ENCODE peak calls at places on chromosomes 4 and X, in ten cellular contexts. K is CD4-positive, alpha-beta T cell; U is hepatocyte; N is progenitor cell of endocrine pancreas; X is foreskin fibroblast; G is A549; J is tibial artery; D is GM06990; Q is left ventricle myocardium inferior; W is astrocyte of the cerebellum. L is an unnamed sample.

GRCh38 chr4:45621926-45622325 is 501.9 kb downstream of the GABRG1 start:
- DNase-seq in J (no peak), G (peak), N (no peak), W (no peak), X (no peak), K (no peak), D (no peak), Q (no peak), U (peak), L (no peak)

GRCh38 chr4:7411896-7412585 is 22.7 kb downstream of the PSAPL1 start:
- DNase-seq in W (no peak), G (no peak), N (no peak), X (no peak), Q (peak), D (no peak), J (peak), K (no peak), U (no peak), L (no peak)

GRCh38 chr4:16443504-16444088 is 217.3 kb upstream of the TAPT1 start:
- DNase-seq in Q (no peak), D (no peak), X (peak), G (peak), J (no peak), N (no peak), K (no peak), W (peak), U (peak), L (no peak)

GRCh38 chrX:113390531-113390930 is 549.9 kb upstream of the AMOT start:
- DNase-seq in U (no peak), D (no peak), K (no peak), J (no peak), W (no peak), G (no peak), Q (no peak), N (no peak), X (no peak), L (no peak)

GRCh38 chr4:158243071-158243470 is 32.8 kb downstream of the TMEM144 start:
- DNase-seq in U (no peak), Q (no peak), N (no peak), G (no peak), X (no peak), K (no peak), W (no peak), J (no peak), D (no peak), L (no peak)

GRCh38 chr4:80568891-80569290 is 233.4 kb downstream of the CFAP299 start:
- DNase-seq in Q (no peak), D (no peak), K (no peak), G (no peak), X (no peak), U (no peak), J (no peak), N (no peak), W (no peak), L (no peak)

GRCh38 chr4:80142396-80143304 is 54.7 kb upstream of the PRDM8 start:
- DNase-seq in W (no peak), N (no peak), U (no peak), J (no peak), K (no peak), Q (no peak), X (no peak), D (no peak), G (no peak), L (no peak)

GRCh38 chr4:100721490-100721889 is 203.7 kb upstream of the EMCN start:
- DNase-seq in J (no peak), D (no peak), K (no peak), U (no peak), G (no peak), N (no peak), Q (no peak), W (no peak), X (no peak), L (no peak)

GRCh38 chr4:6177587-6178197 is 22.7 kb downstream of the JAKMIP1 start:
- DNase-seq in Q (no peak), W (no peak), K (peak), N (no peak), J (no peak), X (no peak), U (no peak), G (peak), D (peak), L (no peak)

GRCh38 chrX:154892263-154892662 is 6.1 kb downstream of the F8A1 start:
- DNase-seq in G (no peak), X (no peak), N (no peak), Q (no peak), U (no peak), W (no peak), K (no peak), D (no peak), J (no peak), L (no peak)

GRCh38 chrX:16771483-16772398 is 14.5 kb upstream of the TXLNG start:
- DNase-seq in G (peak), U (peak), K (no peak), J (no peak), Q (no peak), D (peak), X (peak), N (peak), W (peak), L (peak)

GRCh38 chr4:108810087-108810486 is 47.2 kb upstream of the ETNPPL start:
- DNase-seq in W (no peak), U (no peak), K (no peak), N (no peak), J (no peak), D (no peak), Q (no peak), G (no peak), X (no peak), L (no peak)

GRCh38 chr4:180449395-180449956 is 1793.7 kb upstream of the TENM3 start:
- DNase-seq in Q (no peak), N (no peak), X (no peak), K (no peak), G (peak), D (no peak), J (no peak), W (peak), U (peak), L (no peak)

GRCh38 chr4:183532823-183533222 is 28.0 kb downstream of the ING2 start:
- DNase-seq in X (peak), U (peak), J (no peak), N (no peak), W (peak), K (no peak), Q (no peak), G (no peak), D (no peak), L (no peak)

GRCh38 chr4:122476745-122477144 is 20.2 kb upstream of the IL2 start:
- DNase-seq in G (no peak), K (no peak), W (no peak), D (no peak), X (no peak), N (no peak), Q (no peak), U (no peak), J (no peak), L (no peak)

GRCh38 chr4:26020083-26020668 is 106.2 kb downstream of the SMIM20 start:
- DNase-seq in U (peak), D (no peak), K (no peak), W (no peak), N (no peak), J (peak), Q (no peak), X (peak), G (no peak), L (no peak)

GRCh38 chrX:106917830-106918500 is 2.2 kb upstream of the CLDN2 start:
- DNase-seq in J (no peak), X (peak), K (peak), G (peak), D (no peak), W (no peak), U (no peak), Q (no peak), N (no peak), L (no peak)

GRCh38 chr4:180009316-180009715 is 2233.9 kb upstream of the TENM3 start:
- DNase-seq in U (no peak), G (no peak), N (no peak), J (no peak), Q (no peak), X (no peak), D (no peak), W (no peak), K (no peak), L (no peak)

GRCh38 chr4:48967626-48968025 is 18.4 kb upstream of the CWH43 start:
- DNase-seq in X (no peak), Q (no peak), D (no peak), W (no peak), K (no peak), J (no peak), U (no peak), N (no peak), G (no peak), L (no peak)

GRCh38 chr4:25020240-25020639 is 10.5 kb downstream of the LGI2 start:
- DNase-seq in U (peak), J (no peak), D (no peak), K (no peak), N (no peak), Q (no peak), W (no peak), G (peak), X (peak), L (no peak)

GRCh38 chr4:39565925-39566630 is 38.8 kb upstream of the UGDH start:
- DNase-seq in G (peak), J (no peak), D (no peak), U (peak), N (no peak), X (peak), K (no peak), W (peak), Q (no peak), L (no peak)

GRCh38 chr4:42927946-42928345 is 35.4 kb downstream of the GRXCR1 start:
- DNase-seq in N (no peak), J (no peak), W (no peak), U (peak), G (no peak), Q (no peak), K (no peak), X (no peak), D (no peak), L (no peak)

GRCh38 chrX:33336783-33337182 is 125.4 kb upstream of the DMD start:
- DNase-seq in D (no peak), X (no peak), Q (no peak), W (no peak), U (peak), G (peak), N (no peak), K (no peak), J (peak), L (peak)
- TF ChIP-seq CTCF in D (peak), X (no peak), Q (peak), W (peak), U (peak), G (no peak), N (peak), K (no peak), J (peak), L (peak)

GRCh38 chrX:133090410-133090809 is 6.5 kb downstream of the USP26 start:
- DNase-seq in N (no peak), X (no peak), J (no peak), D (no peak), U (no peak), G (no peak), W (no peak), K (no peak), Q (no peak), L (no peak)
- TF ChIP-seq CTCF in N (no peak), X (no peak), J (no peak), D (no peak), U (no peak), G (no peak), W (no peak), K (no peak), Q (no peak), L (no peak)

GRCh38 chr4:188246488-188246887 is 107.2 kb downstream of the TRIML1 start:
- DNase-seq in X (no peak), G (peak), W (no peak), K (no peak), Q (no peak), D (no peak), U (no peak), N (no peak), J (no peak), L (no peak)
- TF ChIP-seq CTCF in X (no peak), G (no peak), W (no peak), K (no peak), Q (no peak), D (no peak), U (no peak), N (peak), J (no peak), L (peak)

GRCh38 chrX:119393144-119393543 is 6.0 kb upstream of the SLC25A43 start:
- DNase-seq in K (no peak), Q (no peak), N (no peak), X (no peak), U (no peak), G (no peak), D (no peak), W (no peak), J (no peak), L (no peak)

GRCh38 chrX:119389214-119389613 is 9.9 kb upstream of the SLC25A43 start:
- DNase-seq in Q (no peak), W (no peak), K (no peak), J (no peak), X (no peak), G (no peak), N (no peak), D (no peak), U (peak), L (no peak)

GRCh38 chrX:119391279-119391678 is 7.9 kb upstream of the SLC25A43 start:
- DNase-seq in K (no peak), U (no peak), D (no peak), X (no peak), Q (no peak), N (no peak), W (no peak), J (no peak), G (peak), L (no peak)

DNA sequence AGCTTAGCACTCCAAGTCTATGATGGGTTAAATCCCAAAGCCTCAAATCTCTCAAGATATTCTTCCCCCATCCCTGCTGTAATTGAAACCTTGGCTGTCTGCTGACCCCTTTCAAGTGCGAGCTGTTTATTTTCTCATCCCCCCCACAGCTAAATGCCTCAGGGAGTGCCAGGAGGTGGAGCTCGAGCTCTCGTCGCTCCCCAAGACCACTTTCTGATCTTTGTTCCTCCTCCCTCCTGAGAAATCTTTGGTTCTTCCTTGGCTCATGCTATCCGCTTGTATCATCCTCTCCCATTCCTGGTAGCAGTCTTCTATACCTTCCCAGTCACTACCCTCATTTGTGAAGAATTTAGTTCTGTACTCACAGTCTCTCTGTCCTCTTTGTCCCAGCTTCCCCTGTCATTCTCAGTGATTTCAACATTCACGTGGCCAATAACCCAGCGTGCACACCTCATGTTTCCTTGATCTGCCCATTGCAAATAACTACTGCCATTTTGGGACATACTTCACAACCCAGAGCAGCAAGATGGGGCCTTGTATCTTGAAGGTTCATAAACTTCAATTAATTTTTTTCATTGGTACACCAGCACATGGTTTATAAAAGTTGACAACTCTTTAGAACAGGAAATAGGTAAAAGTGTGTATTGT is 9.2 kb upstream of the SLC25A43 start:
- DNase-seq in D (no peak), N (no peak), G (no peak), W (no peak), U (no peak), Q (no peak), J (no peak), X (no peak), K (no peak), L (no peak)
- TF ChIP-seq CTCF in D (no peak), N (no peak), G (no peak), W (peak), U (peak), Q (no peak), J (no peak), X (no peak), K (no peak), L (no peak)

GRCh38 chr4:55186123-55186522 is 60.7 kb upstream of the KDR start:
- DNase-seq in Q (no peak), J (no peak), U (no peak), W (no peak), K (no peak), D (no peak), X (no peak), N (no peak), G (no peak), L (no peak)
- TF ChIP-seq CTCF in Q (peak), J (no peak), U (peak), W (peak), K (no peak), D (no peak), X (no peak), N (peak), G (no peak), L (peak)

DNA sequence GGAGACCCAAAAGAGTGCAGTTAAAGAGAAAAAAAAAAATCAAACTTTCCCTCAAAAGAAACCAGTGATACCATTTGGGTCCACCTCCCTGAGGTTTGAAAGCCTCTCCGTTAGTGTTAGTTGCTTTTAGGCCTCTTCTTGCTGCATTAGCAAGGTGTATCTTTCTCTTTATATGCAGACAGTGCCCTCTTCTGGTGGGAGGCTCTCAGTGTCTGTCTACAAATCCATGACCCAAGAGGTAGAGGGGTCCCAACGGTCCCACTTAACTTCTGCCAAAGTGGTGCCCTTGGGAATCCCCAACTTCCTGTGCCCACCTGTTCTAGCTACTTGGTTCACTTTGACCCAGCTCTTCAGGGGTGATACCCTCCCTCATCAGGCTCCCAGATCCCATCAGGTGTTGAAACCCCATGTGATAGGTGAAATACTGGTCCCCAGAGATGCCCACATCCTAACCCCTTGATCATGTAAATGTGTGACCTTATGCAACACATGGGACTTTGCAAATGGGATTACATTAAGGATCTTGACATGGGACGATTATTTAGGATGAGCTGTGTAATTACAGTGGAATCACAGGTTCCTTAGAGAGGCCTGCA is 63.7 kb upstream of the CD99 start:
- DNase-seq in D (peak), K (no peak), W (no peak), J (peak), U (peak), N (peak), Q (no peak), X (no peak), G (peak), L (peak)
- TF ChIP-seq CTCF in D (peak), K (peak), W (peak), J (peak), U (peak), N (peak), Q (peak), X (peak), G (peak), L (peak)

GRCh38 chr4:90357117-90357710 is 230.0 kb downstream of the CCSER1 start:
- DNase-seq in W (peak), J (no peak), U (peak), G (peak), Q (no peak), N (no peak), D (no peak), X (peak), K (no peak), L (no peak)
- TF ChIP-seq CTCF in W (peak), J (peak), U (peak), G (peak), Q (peak), N (peak), D (peak), X (peak), K (no peak), L (peak)

DNA sequence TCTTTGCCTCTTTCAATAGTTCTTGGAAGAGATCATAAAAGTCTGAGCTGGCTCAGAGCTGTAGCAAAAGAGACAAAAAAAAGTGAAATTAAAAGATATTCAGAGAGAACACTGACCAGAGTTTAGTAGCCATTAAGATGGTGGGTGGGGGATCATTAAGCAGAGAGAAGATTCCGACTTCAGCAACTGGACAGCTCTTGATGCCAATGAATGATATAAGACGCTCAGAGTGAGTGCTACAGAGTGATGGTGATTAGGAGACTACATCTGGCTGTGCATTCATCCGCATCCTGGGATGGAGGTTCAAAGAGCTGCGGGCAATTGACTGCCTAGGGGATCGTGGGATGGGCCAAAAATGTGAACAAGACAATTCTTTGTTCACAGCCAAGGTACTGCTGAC is 178.5 kb downstream of the PACRGL start:
- DNase-seq in U (no peak), J (no peak), K (no peak), D (no peak), N (no peak), Q (no peak), W (no peak), G (no peak), X (no peak), L (no peak)
- TF ChIP-seq CTCF in U (no peak), J (no peak), K (no peak), D (no peak), N (no peak), Q (no peak), W (no peak), G (no peak), X (no peak), L (no peak)

GRCh38 chr4:1813915-1814314 is 20.8 kb downstream of the FGFR3 start:
- DNase-seq in J (no peak), Q (no peak), G (no peak), K (no peak), X (no peak), U (no peak), N (no peak), D (no peak), W (no peak), L (no peak)
- TF ChIP-seq CTCF in J (no peak), Q (no peak), G (no peak), K (no peak), X (no peak), U (peak), N (no peak), D (no peak), W (no peak), L (no peak)

GRCh38 chr4:76703123-76703490 is 194.8 kb downstream of the SOWAHB start:
- DNase-seq in Q (no peak), J (no peak), U (peak), K (no peak), X (peak), G (peak), D (no peak), N (no peak), W (no peak), L (no peak)

GRCh38 chr4:76704133-76704881 is 193.6 kb downstream of the SOWAHB start:
- DNase-seq in U (peak), X (peak), D (no peak), W (no peak), N (no peak), K (no peak), Q (no peak), J (no peak), G (peak), L (no peak)

GRCh38 chr4:76703676-76704075 is 194.3 kb downstream of the SOWAHB start:
- DNase-seq in Q (no peak), X (no peak), U (no peak), D (no peak), K (no peak), G (peak), J (no peak), W (no peak), N (no peak), L (no peak)

GRCh38 chr4:76699911-76700310 is 198.0 kb downstream of the SOWAHB start:
- DNase-seq in X (no peak), W (no peak), N (no peak), J (no peak), G (no peak), D (no peak), K (no peak), U (no peak), Q (no peak), L (no peak)

GRCh38 chr4:76702440-76703122 is 195.4 kb downstream of the SOWAHB start:
- DNase-seq in X (no peak), U (no peak), W (no peak), N (no peak), K (no peak), G (no peak), Q (no peak), D (no peak), J (no peak), L (no peak)
- TF ChIP-seq CTCF in X (no peak), U (no peak), W (no peak), N (no peak), K (no peak), G (no peak), Q (no peak), D (no peak), J (no peak), L (no peak)